ENCODE peak calls at places on chromosomes 1 and 21, in eight cellular contexts. One of them, this sample, is unnamed.

GRCh38 chr1:10338047-10338446 is 60.8 kb upstream of the PGD start:
- DNase-seq in AG04449: no peak
- DNase-seq in stimulated activated CD4-positive, alpha-beta T cell treated with anti-CD3 and anti-CD28 coated beads, Interleukin-12 subunit alpha, Interleukin-12 subunit beta, amount 100 ng/mL, for 48 hours: peak
- DNase-seq in CD8-positive, alpha-beta memory T cell: no peak
- DNase-seq in activated gamma-delta T cell treated with Interleukin-2 at 50 U/mL for 16 hours: peak
- DNase-seq in left ventricle myocardium inferior: peak
- DNase-seq in EL: peak
- DNase-seq in Peyer's patch: peak
- DNase-seq in this sample: peak

GRCh38 chr1:56216173-56216572 is 363.2 kb downstream of the PLPP3 start:
- DNase-seq in Peyer's patch: no peak
- DNase-seq in CD8-positive, alpha-beta memory T cell: no peak
- DNase-seq in activated gamma-delta T cell treated with Interleukin-2 at 50 U/mL for 16 hours: no peak
- DNase-seq in left ventricle myocardium inferior: no peak
- DNase-seq in EL: peak
- DNase-seq in AG04449: peak
- DNase-seq in stimulated activated CD4-positive, alpha-beta T cell treated with anti-CD3 and anti-CD28 coated beads, Interleukin-12 subunit alpha, Interleukin-12 subunit beta, amount 100 ng/mL, for 48 hours: no peak
- DNase-seq in this sample: no peak

GRCh38 chr21:38807481-38807880 is 1.8 kb downstream of the ETS2 start:
- DNase-seq in Peyer's patch: no peak
- DNase-seq in activated gamma-delta T cell treated with Interleukin-2 at 50 U/mL for 16 hours: no peak
- DNase-seq in left ventricle myocardium inferior: no peak
- DNase-seq in CD8-positive, alpha-beta memory T cell: no peak
- DNase-seq in EL: peak
- DNase-seq in AG04449: no peak
- DNase-seq in stimulated activated CD4-positive, alpha-beta T cell treated with anti-CD3 and anti-CD28 coated beads, Interleukin-12 subunit alpha, Interleukin-12 subunit beta, amount 100 ng/mL, for 48 hours: no peak
- DNase-seq in this sample: no peak

GRCh38 chr1:182781849-182782586 is 7.6 kb upstream of the NPL start:
- DNase-seq in AG04449: no peak
- DNase-seq in CD8-positive, alpha-beta memory T cell: peak
- DNase-seq in Peyer's patch: peak
- DNase-seq in activated gamma-delta T cell treated with Interleukin-2 at 50 U/mL for 16 hours: peak
- DNase-seq in stimulated activated CD4-positive, alpha-beta T cell treated with anti-CD3 and anti-CD28 coated beads, Interleukin-12 subunit alpha, Interleukin-12 subunit beta, amount 100 ng/mL, for 48 hours: peak
- DNase-seq in EL: peak
- DNase-seq in left ventricle myocardium inferior: peak
- DNase-seq in this sample: peak

GRCh38 chr1:12551584-12551983 is 66.4 kb downstream of the DHRS3 start:
- DNase-seq in stimulated activated CD4-positive, alpha-beta T cell treated with anti-CD3 and anti-CD28 coated beads, Interleukin-12 subunit alpha, Interleukin-12 subunit beta, amount 100 ng/mL, for 48 hours: no peak
- DNase-seq in AG04449: no peak
- DNase-seq in CD8-positive, alpha-beta memory T cell: no peak
- DNase-seq in left ventricle myocardium inferior: no peak
- DNase-seq in EL: no peak
- DNase-seq in activated gamma-delta T cell treated with Interleukin-2 at 50 U/mL for 16 hours: no peak
- DNase-seq in Peyer's patch: no peak
- DNase-seq in this sample: no peak

GRCh38 chr1:222974496-222974895 is 159.7 kb downstream of the DISP1 start:
- DNase-seq in stimulated activated CD4-positive, alpha-beta T cell treated with anti-CD3 and anti-CD28 coated beads, Interleukin-12 subunit alpha, Interleukin-12 subunit beta, amount 100 ng/mL, for 48 hours: no peak
- DNase-seq in AG04449: peak
- DNase-seq in left ventricle myocardium inferior: no peak
- DNase-seq in Peyer's patch: no peak
- DNase-seq in CD8-positive, alpha-beta memory T cell: no peak
- DNase-seq in EL: peak
- DNase-seq in activated gamma-delta T cell treated with Interleukin-2 at 50 U/mL for 16 hours: no peak
- DNase-seq in this sample: no peak

GRCh38 chr1:16183157-16183556 is 27.3 kb upstream of the EPHA2 start:
- DNase-seq in Peyer's patch: peak
- DNase-seq in stimulated activated CD4-positive, alpha-beta T cell treated with anti-CD3 and anti-CD28 coated beads, Interleukin-12 subunit alpha, Interleukin-12 subunit beta, amount 100 ng/mL, for 48 hours: no peak
- DNase-seq in activated gamma-delta T cell treated with Interleukin-2 at 50 U/mL for 16 hours: no peak
- DNase-seq in CD8-positive, alpha-beta memory T cell: no peak
- DNase-seq in left ventricle myocardium inferior: no peak
- DNase-seq in AG04449: no peak
- DNase-seq in EL: no peak
- DNase-seq in this sample: no peak

GRCh38 chr21:44332965-44333364 is 6.2 kb downstream of the CFAP410 start:
- DNase-seq in left ventricle myocardium inferior: no peak
- DNase-seq in activated gamma-delta T cell treated with Interleukin-2 at 50 U/mL for 16 hours: no peak
- DNase-seq in Peyer's patch: no peak
- DNase-seq in EL: no peak
- DNase-seq in AG04449: no peak
- DNase-seq in CD8-positive, alpha-beta memory T cell: no peak
- DNase-seq in stimulated activated CD4-positive, alpha-beta T cell treated with anti-CD3 and anti-CD28 coated beads, Interleukin-12 subunit alpha, Interleukin-12 subunit beta, amount 100 ng/mL, for 48 hours: no peak
- DNase-seq in this sample: no peak

GRCh38 chr1:6770727-6771567 is 14.3 kb upstream of the CAMTA1 start:
- DNase-seq in activated gamma-delta T cell treated with Interleukin-2 at 50 U/mL for 16 hours: no peak
- DNase-seq in Peyer's patch: no peak
- DNase-seq in CD8-positive, alpha-beta memory T cell: no peak
- DNase-seq in stimulated activated CD4-positive, alpha-beta T cell treated with anti-CD3 and anti-CD28 coated beads, Interleukin-12 subunit alpha, Interleukin-12 subunit beta, amount 100 ng/mL, for 48 hours: no peak
- DNase-seq in left ventricle myocardium inferior: no peak
- DNase-seq in AG04449: no peak
- DNase-seq in EL: peak
- DNase-seq in this sample: no peak

GRCh38 chr1:107434379-107434728 is 293.5 kb downstream of the NTNG1 start:
- DNase-seq in left ventricle myocardium inferior: no peak
- DNase-seq in EL: no peak
- DNase-seq in CD8-positive, alpha-beta memory T cell: no peak
- DNase-seq in stimulated activated CD4-positive, alpha-beta T cell treated with anti-CD3 and anti-CD28 coated beads, Interleukin-12 subunit alpha, Interleukin-12 subunit beta, amount 100 ng/mL, for 48 hours: no peak
- DNase-seq in AG04449: no peak
- DNase-seq in Peyer's patch: no peak
- DNase-seq in activated gamma-delta T cell treated with Interleukin-2 at 50 U/mL for 16 hours: no peak
- DNase-seq in this sample: no peak

GRCh38 chr1:107704911-107705310 is 260.1 kb downstream of the VAV3 start:
- DNase-seq in activated gamma-delta T cell treated with Interleukin-2 at 50 U/mL for 16 hours: no peak
- DNase-seq in EL: no peak
- DNase-seq in stimulated activated CD4-positive, alpha-beta T cell treated with anti-CD3 and anti-CD28 coated beads, Interleukin-12 subunit alpha, Interleukin-12 subunit beta, amount 100 ng/mL, for 48 hours: no peak
- DNase-seq in left ventricle myocardium inferior: no peak
- DNase-seq in CD8-positive, alpha-beta memory T cell: no peak
- DNase-seq in AG04449: peak
- DNase-seq in Peyer's patch: no peak
- DNase-seq in this sample: no peak

GRCh38 chr1:234980657-234981396 is 147.8 kb downstream of the TOMM20 start:
- DNase-seq in Peyer's patch: peak
- DNase-seq in stimulated activated CD4-positive, alpha-beta T cell treated with anti-CD3 and anti-CD28 coated beads, Interleukin-12 subunit alpha, Interleukin-12 subunit beta, amount 100 ng/mL, for 48 hours: peak
- DNase-seq in AG04449: peak
- DNase-seq in activated gamma-delta T cell treated with Interleukin-2 at 50 U/mL for 16 hours: peak
- DNase-seq in EL: peak
- DNase-seq in CD8-positive, alpha-beta memory T cell: peak
- DNase-seq in left ventricle myocardium inferior: peak
- DNase-seq in this sample: no peak

GRCh38 chr1:202649553-202650392 is 60.5 kb downstream of the SYT2 start:
- DNase-seq in stimulated activated CD4-positive, alpha-beta T cell treated with anti-CD3 and anti-CD28 coated beads, Interleukin-12 subunit alpha, Interleukin-12 subunit beta, amount 100 ng/mL, for 48 hours: no peak
- DNase-seq in AG04449: no peak
- DNase-seq in left ventricle myocardium inferior: no peak
- DNase-seq in EL: no peak
- DNase-seq in activated gamma-delta T cell treated with Interleukin-2 at 50 U/mL for 16 hours: no peak
- DNase-seq in CD8-positive, alpha-beta memory T cell: no peak
- DNase-seq in Peyer's patch: no peak
- DNase-seq in this sample: no peak

GRCh38 chr1:248857201-248857600 is 1.7 kb downstream of the ZNF692 start:
- DNase-seq in stimulated activated CD4-positive, alpha-beta T cell treated with anti-CD3 and anti-CD28 coated beads, Interleukin-12 subunit alpha, Interleukin-12 subunit beta, amount 100 ng/mL, for 48 hours: no peak
- DNase-seq in AG04449: no peak
- DNase-seq in activated gamma-delta T cell treated with Interleukin-2 at 50 U/mL for 16 hours: no peak
- DNase-seq in left ventricle myocardium inferior: no peak
- DNase-seq in EL: no peak
- DNase-seq in Peyer's patch: no peak
- DNase-seq in CD8-positive, alpha-beta memory T cell: no peak
- DNase-seq in this sample: no peak

GRCh38 chr1:66311628-66312027 is 222.3 kb upstream of the SGIP1 start:
- DNase-seq in stimulated activated CD4-positive, alpha-beta T cell treated with anti-CD3 and anti-CD28 coated beads, Interleukin-12 subunit alpha, Interleukin-12 subunit beta, amount 100 ng/mL, for 48 hours: no peak
- DNase-seq in left ventricle myocardium inferior: no peak
- DNase-seq in EL: no peak
- DNase-seq in CD8-positive, alpha-beta memory T cell: no peak
- DNase-seq in Peyer's patch: no peak
- DNase-seq in AG04449: no peak
- DNase-seq in activated gamma-delta T cell treated with Interleukin-2 at 50 U/mL for 16 hours: no peak
- DNase-seq in this sample: no peak

GRCh38 chr1:233620065-233620464 is 6.2 kb downstream of the KCNK1 start:
- DNase-seq in CD8-positive, alpha-beta memory T cell: no peak
- DNase-seq in activated gamma-delta T cell treated with Interleukin-2 at 50 U/mL for 16 hours: no peak
- DNase-seq in left ventricle myocardium inferior: no peak
- DNase-seq in AG04449: no peak
- DNase-seq in Peyer's patch: no peak
- DNase-seq in stimulated activated CD4-positive, alpha-beta T cell treated with anti-CD3 and anti-CD28 coated beads, Interleukin-12 subunit alpha, Interleukin-12 subunit beta, amount 100 ng/mL, for 48 hours: no peak
- DNase-seq in EL: no peak
- DNase-seq in this sample: no peak

GRCh38 chr1:184389446-184389845 is 2.6 kb downstream of the C1orf21 start:
- DNase-seq in AG04449: no peak
- DNase-seq in EL: no peak
- DNase-seq in Peyer's patch: no peak
- DNase-seq in left ventricle myocardium inferior: no peak
- DNase-seq in stimulated activated CD4-positive, alpha-beta T cell treated with anti-CD3 and anti-CD28 coated beads, Interleukin-12 subunit alpha, Interleukin-12 subunit beta, amount 100 ng/mL, for 48 hours: no peak
- DNase-seq in activated gamma-delta T cell treated with Interleukin-2 at 50 U/mL for 16 hours: no peak
- DNase-seq in CD8-positive, alpha-beta memory T cell: no peak
- DNase-seq in this sample: no peak

GRCh38 chr1:114033219-114033706 is 54.0 kb downstream of the OLFML3 start:
- DNase-seq in left ventricle myocardium inferior: no peak
- DNase-seq in AG04449: no peak
- DNase-seq in Peyer's patch: no peak
- DNase-seq in stimulated activated CD4-positive, alpha-beta T cell treated with anti-CD3 and anti-CD28 coated beads, Interleukin-12 subunit alpha, Interleukin-12 subunit beta, amount 100 ng/mL, for 48 hours: no peak
- DNase-seq in activated gamma-delta T cell treated with Interleukin-2 at 50 U/mL for 16 hours: no peak
- DNase-seq in EL: peak
- DNase-seq in CD8-positive, alpha-beta memory T cell: no peak
- DNase-seq in this sample: no peak

GRCh38 chr21:39381009-39381408 is 32.1 kb upstream of the HMGN1 start:
- DNase-seq in AG04449: no peak
- DNase-seq in activated gamma-delta T cell treated with Interleukin-2 at 50 U/mL for 16 hours: no peak
- DNase-seq in left ventricle myocardium inferior: no peak
- DNase-seq in CD8-positive, alpha-beta memory T cell: no peak
- DNase-seq in Peyer's patch: no peak
- DNase-seq in EL: no peak
- DNase-seq in stimulated activated CD4-positive, alpha-beta T cell treated with anti-CD3 and anti-CD28 coated beads, Interleukin-12 subunit alpha, Interleukin-12 subunit beta, amount 100 ng/mL, for 48 hours: no peak
- DNase-seq in this sample: no peak

GRCh38 chr21:41429305-41429704 is 3.3 kb downstream of the MX1 start:
- DNase-seq in activated gamma-delta T cell treated with Interleukin-2 at 50 U/mL for 16 hours: no peak
- DNase-seq in EL: no peak
- DNase-seq in left ventricle myocardium inferior: no peak
- DNase-seq in AG04449: no peak
- DNase-seq in stimulated activated CD4-positive, alpha-beta T cell treated with anti-CD3 and anti-CD28 coated beads, Interleukin-12 subunit alpha, Interleukin-12 subunit beta, amount 100 ng/mL, for 48 hours: no peak
- DNase-seq in Peyer's patch: no peak
- DNase-seq in CD8-positive, alpha-beta memory T cell: no peak
- DNase-seq in this sample: no peak

GRCh38 chr1:162391790-162392563 is 10.4 kb downstream of the C1orf226 start:
- DNase-seq in EL: peak
- DNase-seq in stimulated activated CD4-positive, alpha-beta T cell treated with anti-CD3 and anti-CD28 coated beads, Interleukin-12 subunit alpha, Interleukin-12 subunit beta, amount 100 ng/mL, for 48 hours: no peak
- DNase-seq in Peyer's patch: peak
- DNase-seq in left ventricle myocardium inferior: no peak
- DNase-seq in activated gamma-delta T cell treated with Interleukin-2 at 50 U/mL for 16 hours: no peak
- DNase-seq in AG04449: no peak
- DNase-seq in CD8-positive, alpha-beta memory T cell: no peak
- DNase-seq in this sample: no peak

GRCh38 chr1:94602312-94602711 is 60.8 kb upstream of the F3 start:
- DNase-seq in AG04449: no peak
- DNase-seq in CD8-positive, alpha-beta memory T cell: no peak
- DNase-seq in left ventricle myocardium inferior: no peak
- DNase-seq in activated gamma-delta T cell treated with Interleukin-2 at 50 U/mL for 16 hours: no peak
- DNase-seq in Peyer's patch: peak
- DNase-seq in stimulated activated CD4-positive, alpha-beta T cell treated with anti-CD3 and anti-CD28 coated beads, Interleukin-12 subunit alpha, Interleukin-12 subunit beta, amount 100 ng/mL, for 48 hours: no peak
- DNase-seq in EL: peak
- DNase-seq in this sample: peak

GRCh38 chr1:220450927-220451326 is 77.0 kb upstream of the MARK1 start:
- DNase-seq in EL: no peak
- DNase-seq in CD8-positive, alpha-beta memory T cell: no peak
- DNase-seq in Peyer's patch: no peak
- DNase-seq in left ventricle myocardium inferior: no peak
- DNase-seq in AG04449: no peak
- DNase-seq in stimulated activated CD4-positive, alpha-beta T cell treated with anti-CD3 and anti-CD28 coated beads, Interleukin-12 subunit alpha, Interleukin-12 subunit beta, amount 100 ng/mL, for 48 hours: no peak
- DNase-seq in activated gamma-delta T cell treated with Interleukin-2 at 50 U/mL for 16 hours: no peak
- DNase-seq in this sample: no peak

GRCh38 chr1:119737040-119737682 is 25.4 kb downstream of the PHGDH start:
- DNase-seq in CD8-positive, alpha-beta memory T cell: no peak
- DNase-seq in EL: no peak
- DNase-seq in left ventricle myocardium inferior: peak
- DNase-seq in stimulated activated CD4-positive, alpha-beta T cell treated with anti-CD3 and anti-CD28 coated beads, Interleukin-12 subunit alpha, Interleukin-12 subunit beta, amount 100 ng/mL, for 48 hours: no peak
- DNase-seq in AG04449: no peak
- DNase-seq in activated gamma-delta T cell treated with Interleukin-2 at 50 U/mL for 16 hours: no peak
- DNase-seq in Peyer's patch: peak
- DNase-seq in this sample: no peak

GRCh38 chr1:151998611-151999362 is 5.1 kb upstream of the S100A10 start:
- DNase-seq in left ventricle myocardium inferior: no peak
- DNase-seq in Peyer's patch: no peak
- DNase-seq in AG04449: no peak
- DNase-seq in EL: peak
- DNase-seq in stimulated activated CD4-positive, alpha-beta T cell treated with anti-CD3 and anti-CD28 coated beads, Interleukin-12 subunit alpha, Interleukin-12 subunit beta, amount 100 ng/mL, for 48 hours: no peak
- DNase-seq in activated gamma-delta T cell treated with Interleukin-2 at 50 U/mL for 16 hours: no peak
- DNase-seq in CD8-positive, alpha-beta memory T cell: no peak
- DNase-seq in this sample: no peak

GRCh38 chr1:91783423-91784162 is 102.4 kb downstream of the TGFBR3 start:
- DNase-seq in left ventricle myocardium inferior: no peak
- DNase-seq in activated gamma-delta T cell treated with Interleukin-2 at 50 U/mL for 16 hours: no peak
- DNase-seq in EL: no peak
- DNase-seq in AG04449: no peak
- DNase-seq in stimulated activated CD4-positive, alpha-beta T cell treated with anti-CD3 and anti-CD28 coated beads, Interleukin-12 subunit alpha, Interleukin-12 subunit beta, amount 100 ng/mL, for 48 hours: no peak
- DNase-seq in CD8-positive, alpha-beta memory T cell: no peak
- DNase-seq in Peyer's patch: no peak
- DNase-seq in this sample: no peak

This sample was measured in effector memory CD8-positive, alpha-beta T cell.